ENCODE peak calls at places on chromosomes 12 and 14, in ten cellular contexts. One of them, this sample, is unnamed.

GRCh38 chr12:89651192-89651591 is 57.4 kb downstream of the ATP2B1 start:
- DNase-seq in hypothalamus: no peak
- DNase-seq in HAP-1: no peak
- DNase-seq in stomach: no peak
- DNase-seq in HFFc6: no peak
- DNase-seq in head of caudate nucleus: peak
- DNase-seq in SW480: no peak
- DNase-seq in M059J: no peak
- DNase-seq in right cardiac atrium: no peak
- DNase-seq in IMR-90: no peak
- DNase-seq in this sample: no peak

GRCh38 chr12:26298785-26299621 is 103.6 kb downstream of the SSPN start:
- DNase-seq in hypothalamus: no peak
- DNase-seq in HAP-1: no peak
- DNase-seq in stomach: no peak
- DNase-seq in HFFc6: peak
- DNase-seq in head of caudate nucleus: peak
- DNase-seq in SW480: peak
- DNase-seq in M059J: peak
- DNase-seq in right cardiac atrium: no peak
- DNase-seq in IMR-90: peak
- DNase-seq in this sample: no peak

GRCh38 chr12:78918221-78918620 is 53.6 kb downstream of the SYT1 start:
- DNase-seq in hypothalamus: no peak
- DNase-seq in HAP-1: no peak
- DNase-seq in stomach: no peak
- DNase-seq in HFFc6: no peak
- DNase-seq in head of caudate nucleus: no peak
- DNase-seq in SW480: no peak
- DNase-seq in M059J: no peak
- DNase-seq in right cardiac atrium: no peak
- DNase-seq in IMR-90: peak
- DNase-seq in this sample: no peak

GRCh38 chr12:1806301-1807106 is 13.9 kb upstream of the LRTM2 start:
- DNase-seq in hypothalamus: no peak
- DNase-seq in HAP-1: no peak
- DNase-seq in stomach: peak
- DNase-seq in HFFc6: no peak
- DNase-seq in head of caudate nucleus: no peak
- DNase-seq in SW480: no peak
- DNase-seq in M059J: no peak
- DNase-seq in right cardiac atrium: peak
- DNase-seq in IMR-90: no peak
- DNase-seq in this sample: no peak

GRCh38 chr12:48712209-48712608 is 4.3 kb downstream of the CCNT1 start:
- DNase-seq in hypothalamus: no peak
- DNase-seq in HAP-1: no peak
- DNase-seq in stomach: no peak
- DNase-seq in HFFc6: no peak
- DNase-seq in head of caudate nucleus: no peak
- DNase-seq in SW480: no peak
- DNase-seq in M059J: no peak
- DNase-seq in right cardiac atrium: no peak
- DNase-seq in IMR-90: no peak
- DNase-seq in this sample: no peak

GRCh38 chr12:77225373-77225772 is 160.0 kb upstream of the E2F7 start:
- DNase-seq in hypothalamus: no peak
- DNase-seq in HAP-1: no peak
- DNase-seq in stomach: no peak
- DNase-seq in HFFc6: no peak
- DNase-seq in head of caudate nucleus: no peak
- DNase-seq in SW480: no peak
- DNase-seq in M059J: no peak
- DNase-seq in right cardiac atrium: no peak
- DNase-seq in IMR-90: no peak
- DNase-seq in this sample: no peak

GRCh38 chr12:11812558-11813421 is 163.3 kb downstream of the ETV6 start:
- DNase-seq in hypothalamus: peak
- DNase-seq in HAP-1: peak
- DNase-seq in stomach: no peak
- DNase-seq in HFFc6: no peak
- DNase-seq in head of caudate nucleus: peak
- DNase-seq in SW480: peak
- DNase-seq in M059J: peak
- DNase-seq in right cardiac atrium: peak
- DNase-seq in IMR-90: peak
- DNase-seq in this sample: peak

GRCh38 chr14:52473557-52473956 is 78.7 kb downstream of the TXNDC16 start:
- DNase-seq in hypothalamus: no peak
- DNase-seq in HAP-1: no peak
- DNase-seq in stomach: no peak
- DNase-seq in HFFc6: peak
- DNase-seq in head of caudate nucleus: no peak
- DNase-seq in SW480: peak
- DNase-seq in M059J: peak
- DNase-seq in right cardiac atrium: no peak
- DNase-seq in IMR-90: peak
- DNase-seq in this sample: no peak

GRCh38 chr14:39230416-39230815 is 3.3 kb upstream of the MIA2 start:
- DNase-seq in hypothalamus: no peak
- DNase-seq in HAP-1: no peak
- DNase-seq in stomach: no peak
- DNase-seq in HFFc6: no peak
- DNase-seq in head of caudate nucleus: no peak
- DNase-seq in SW480: no peak
- DNase-seq in M059J: peak
- DNase-seq in right cardiac atrium: no peak
- DNase-seq in IMR-90: peak
- DNase-seq in this sample: no peak

GRCh38 chr14:93648440-93649168 is 139.7 kb downstream of the PRIMA1 start:
- DNase-seq in hypothalamus: no peak
- DNase-seq in HAP-1: peak
- DNase-seq in stomach: no peak
- DNase-seq in HFFc6: no peak
- DNase-seq in head of caudate nucleus: no peak
- DNase-seq in SW480: peak
- DNase-seq in M059J: peak
- DNase-seq in right cardiac atrium: no peak
- DNase-seq in IMR-90: no peak
- DNase-seq in this sample: no peak

GRCh38 chr12:82835217-82835616 is 148.5 kb downstream of the TMTC2 start:
- DNase-seq in hypothalamus: no peak
- DNase-seq in HAP-1: no peak
- DNase-seq in stomach: no peak
- DNase-seq in HFFc6: peak
- DNase-seq in head of caudate nucleus: no peak
- DNase-seq in SW480: no peak
- DNase-seq in M059J: no peak
- DNase-seq in right cardiac atrium: no peak
- DNase-seq in IMR-90: peak
- DNase-seq in this sample: no peak

GRCh38 chr14:100670017-100670974 is 56.4 kb upstream of the DLK1 start:
- DNase-seq in hypothalamus: no peak
- DNase-seq in HAP-1: no peak
- DNase-seq in stomach: no peak
- DNase-seq in HFFc6: no peak
- DNase-seq in head of caudate nucleus: no peak
- DNase-seq in SW480: no peak
- DNase-seq in M059J: no peak
- DNase-seq in right cardiac atrium: no peak
- DNase-seq in IMR-90: no peak
- DNase-seq in this sample: no peak

GRCh38 chr14:91613459-91614145 is 103.5 kb upstream of the PPP4R3A start:
- DNase-seq in hypothalamus: no peak
- DNase-seq in HAP-1: no peak
- DNase-seq in stomach: no peak
- DNase-seq in HFFc6: no peak
- DNase-seq in head of caudate nucleus: no peak
- DNase-seq in SW480: no peak
- DNase-seq in M059J: no peak
- DNase-seq in right cardiac atrium: no peak
- DNase-seq in IMR-90: no peak
- DNase-seq in this sample: no peak

GRCh38 chr12:63889236-63889635 is 44.7 kb downstream of the SRGAP1 start:
- DNase-seq in hypothalamus: no peak
- DNase-seq in HAP-1: no peak
- DNase-seq in stomach: no peak
- DNase-seq in HFFc6: peak
- DNase-seq in head of caudate nucleus: peak
- DNase-seq in SW480: no peak
- DNase-seq in M059J: peak
- DNase-seq in right cardiac atrium: no peak
- DNase-seq in IMR-90: peak
- DNase-seq in this sample: no peak